ENCODE peak calls at places on chromosome 15, in six cellular contexts. F, H, A, B, I and V are unnamed samples.

GRCh38 chr15:82850731-82851130 is 41.3 kb downstream of the WHAMM start:
- DNase-seq in B (peak; percentile 51), I (no peak), A (no peak), H (no peak), F (no peak), V (no peak)

GRCh38 chr15:70169147-70169546 is 71.4 kb upstream of the TLE3 start:
- DNase-seq in H (no peak), A (peak; percentile 31), I (no peak), B (no peak), F (no peak), V (no peak)

GRCh38 chr15:49096090-49096750 is 50.0 kb upstream of the SECISBP2L start:
- DNase-seq in I (no peak), H (peak; percentile 74), A (no peak), B (no peak), F (no peak), V (no peak)

GRCh38 chr15:42359990-42360389 is 689 bp downstream of the CAPN3 start:
- DNase-seq in H (peak; percentile 34), B (no peak), F (no peak), A (no peak), I (no peak), V (no peak)

GRCh38 chr15:73633991-73634495 is 854 bp upstream of the NPTN start:
- DNase-seq in I (no peak), H (no peak), A (no peak), F (peak; percentile 95), B (no peak), V (no peak)

GRCh38 chr15:101055411-101055810 is 136.3 kb downstream of the LRRK1 start:
- DNase-seq in A (no peak), B (no peak), I (no peak), F (no peak), H (no peak), V (no peak)

GRCh38 chr15:57505949-57506391 is 85.7 kb upstream of the MYZAP start:
- DNase-seq in H (peak; percentile 55), A (no peak), I (peak; percentile 61), F (no peak), B (no peak), V (no peak)

GRCh38 chr15:42576776-42577175 is 1.4 kb downstream of the STARD9 start:
- DNase-seq in F (no peak), B (no peak), I (no peak), A (no peak), H (no peak), V (no peak)

GRCh38 chr15:65833501-65834220 is 35.6 kb upstream of the RAB11A start:
- DNase-seq in H (peak; percentile 11), I (no peak), A (no peak), B (no peak), F (no peak), V (no peak)

GRCh38 chr15:41944313-41944940 is 27.9 kb downstream of the EHD4 start:
- DNase-seq in A (peak; percentile 87), H (peak; percentile 60), B (no peak), I (no peak), F (peak; percentile 70), V (peak; percentile 44)

GRCh38 chr15:49083471-49084284 is 37.4 kb upstream of the SECISBP2L start:
- DNase-seq in F (peak; percentile 18), B (no peak), A (no peak), I (no peak), H (no peak), V (no peak)

GRCh38 chr15:77426871-77427270 is 6.2 kb downstream of the HMG20A start:
- DNase-seq in H (no peak), B (no peak), A (no peak), I (no peak), F (no peak), V (no peak)

GRCh38 chr15:85579957-85580694 is 199.7 kb downstream of the AKAP13 start:
- DNase-seq in B (no peak), F (peak; percentile 58), H (no peak), I (no peak), A (no peak), V (no peak)

GRCh38 chr15:96160800-96161199 is 169.7 kb upstream of the NR2F2 start:
- DNase-seq in B (no peak), F (no peak), A (no peak), I (no peak), H (no peak), V (no peak)

GRCh38 chr15:44798815-44799214 is 62.5 kb downstream of the TRIM69 start:
- DNase-seq in F (no peak), I (peak; percentile 16), A (no peak), B (no peak), H (no peak), V (no peak)

GRCh38 chr15:39131605-39132004 is 449.3 kb upstream of the THBS1 start:
- DNase-seq in A (no peak), H (no peak), F (no peak), I (no peak), B (no peak), V (no peak)

GRCh38 chr15:73924258-73924921 is 1.9 kb upstream of the LOXL1 start:
- DNase-seq in I (peak; percentile 35), H (no peak), B (peak; percentile 81), F (peak; percentile 82), A (peak; percentile 81), V (no peak)